ENCODE peak calls at places on chromosomes 13 and 19, in eight cellular contexts. R is HepG2, E is K562, B is Panc1, C is HCT116, M is upper lobe of left lung, O is GM12878, U is GM23338. S is an unnamed sample.

GRCh38 chr19:3722443-3723109 is 14.4 kb downstream of the TJP3 start:
- ATAC-seq in E (peak; percentile 20), M (no peak), U (peak; percentile 69), B (no peak), C (peak; percentile 62), R (no peak), O (no peak), S (no peak)

GRCh38 chr19:41913476-41914190 is 14.6 kb downstream of the ERFL start:
- ATAC-seq in U (peak; percentile 38), O (peak; percentile 20), E (no peak), B (no peak), M (no peak), C (no peak), R (peak; percentile 18), S (no peak)

GRCh38 chr13:48410199-48410598 is 2.7 kb downstream of the LPAR6 start:
- ATAC-seq in B (no peak), O (peak; percentile 10), R (peak; percentile 31), U (no peak), C (no peak), E (no peak), M (no peak), S (no peak)

GRCh38 chr13:57633141-57633949 is 1.8 kb downstream of the PCDH17 start:
- ATAC-seq in M (peak; percentile 68), B (no peak), C (no peak), O (no peak), E (no peak), U (peak; percentile 53), R (no peak), S (peak; percentile 62)

GRCh38 chr19:17138937-17139598 is 63.5 kb downstream of the MYO9B start:
- ATAC-seq in E (no peak), C (no peak), U (no peak), O (no peak), R (peak; percentile 69), M (peak; percentile 73), B (no peak), S (no peak)

GRCh38 chr13:26515721-26516120 is 41.8 kb upstream of the WASF3 start:
- ATAC-seq in B (no peak), C (no peak), R (no peak), U (no peak), E (no peak), M (no peak), O (no peak), S (no peak)

GRCh38 chr13:79659161-79659560 is 178.2 kb downstream of the NDFIP2 start:
- ATAC-seq in R (no peak), B (no peak), O (peak; percentile 22), M (peak; percentile 43), C (no peak), E (no peak), U (peak; percentile 71), S (peak; percentile 71)

GRCh38 chr19:632228-633067 is 889 bp downstream of the POLRMT start:
- ATAC-seq in B (peak; percentile 78), E (peak; percentile 86), U (peak; percentile 67), M (no peak), O (peak; percentile 77), C (peak; percentile 68), R (peak; percentile 85), S (peak; percentile 20)

GRCh38 chr19:23992348-23992747 is 77.7 kb downstream of the ZNF726 start:
- ATAC-seq in E (no peak), O (no peak), C (no peak), B (no peak), U (no peak), M (no peak), R (no peak), S (no peak)

GRCh38 chr19:55486971-55487883 is 1.0 kb upstream of the SSC5D start:
- ATAC-seq in E (peak; percentile 9), C (no peak), O (peak; percentile 17), R (peak; percentile 21), U (no peak), B (peak; percentile 54), M (peak; percentile 65), S (peak; percentile 67)

GRCh38 chr13:41562083-41562482 is 104.7 kb downstream of the RGCC start:
- ATAC-seq in C (no peak), R (no peak), E (no peak), M (no peak), O (no peak), U (no peak), B (no peak), S (no peak)

GRCh38 chr13:114140131-114140908 is 7.9 kb upstream of the RASA3 start:
- ATAC-seq in C (no peak), U (no peak), R (no peak), M (no peak), O (peak; percentile 38), B (peak; percentile 46), E (no peak), S (no peak)

GRCh38 chr13:33761744-33762143 is 56.2 kb upstream of the RFC3 start:
- ATAC-seq in U (peak; percentile 62), M (no peak), R (peak; percentile 92), C (peak; percentile 85), E (peak; percentile 90), B (no peak), O (no peak), S (no peak)

GRCh38 chr13:44508562-44509062 is 67.5 kb downstream of the TSC22D1 start:
- ATAC-seq in B (no peak), O (no peak), U (peak; percentile 74), E (no peak), C (no peak), R (no peak), M (no peak), S (no peak)

GRCh38 chr13:48746816-48747215 is 93.1 kb downstream of the CYSLTR2 start:
- ATAC-seq in C (no peak), U (no peak), B (no peak), M (no peak), O (no peak), R (no peak), E (no peak), S (no peak)

GRCh38 chr13:78679329-78679728 is 20.4 kb upstream of the OBI1 start:
- ATAC-seq in M (no peak), C (no peak), U (no peak), O (no peak), R (no peak), B (no peak), E (no peak), S (no peak)

GRCh38 chr19:3712663-3713531 is 4.7 kb downstream of the TJP3 start:
- ATAC-seq in C (peak; percentile 45), O (no peak), E (peak; percentile 28), M (peak; percentile 70), U (no peak), R (no peak), B (peak; percentile 39), S (no peak)

GRCh38 chr19:28466107-28467045 is 746.6 kb downstream of the UQCRFS1 start:
- ATAC-seq in R (no peak), U (peak; percentile 60), B (no peak), E (peak; percentile 73), C (no peak), M (no peak), O (no peak), S (no peak)

DNA sequence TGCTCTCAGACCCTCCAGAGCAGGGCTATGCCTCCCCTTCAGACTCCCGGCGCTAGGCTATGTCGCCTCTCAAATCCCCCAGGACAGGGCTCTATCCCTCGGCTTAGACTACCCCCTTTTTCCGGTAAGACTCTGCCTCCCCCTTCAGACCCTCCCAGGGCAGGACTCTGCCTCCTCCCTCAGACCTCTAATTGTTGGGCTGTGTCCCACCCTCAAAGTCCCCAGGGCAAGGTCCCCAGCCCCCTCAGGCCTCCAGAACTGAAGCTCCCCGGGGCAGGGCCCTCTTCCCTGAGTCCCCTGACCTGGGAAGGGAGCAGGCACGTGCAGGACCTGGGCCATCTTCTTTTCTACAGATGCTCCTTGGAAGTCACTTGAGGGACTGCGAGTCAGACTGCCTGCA is 3.2 kb downstream of the KANK2 start:
- ATAC-seq in O (no peak), M (no peak), U (no peak), E (no peak), C (no peak), B (no peak), R (no peak), S (no peak)
- H3K4me1 ChIP-seq in O (peaks cover 22% of the 10 kb centered on the region), M (peaks cover 79% of the 10 kb centered on the region), U (peaks cover 8% of the 10 kb centered on the region), E (peaks cover 15% of the 10 kb centered on the region), C (peaks cover 29% of the 10 kb centered on the region), B (peaks cover 22% of the 10 kb centered on the region), R (peaks cover 25% of the 10 kb centered on the region), S (peaks cover 92% of the 10 kb centered on the region)

DNA sequence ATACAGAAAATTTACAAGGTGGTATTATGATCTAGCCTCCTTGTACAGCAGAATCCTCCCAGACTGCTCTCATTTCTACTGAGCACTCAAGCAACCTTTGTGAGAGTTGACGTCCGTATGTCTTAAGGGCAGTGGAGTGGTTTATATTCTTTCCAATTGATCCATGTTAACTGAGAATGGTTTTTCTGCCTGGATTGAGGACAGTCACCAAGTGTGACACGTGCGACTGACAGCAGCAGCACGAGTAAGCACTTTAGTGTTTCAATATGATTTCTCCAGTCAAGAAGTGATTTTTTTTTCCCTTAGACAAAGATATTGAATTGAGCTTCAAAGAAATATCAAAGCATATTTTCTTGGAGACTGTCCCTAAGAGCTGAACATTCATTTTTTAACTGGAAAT is 901.6 kb downstream of the PCDH9 start:
- ATAC-seq in U (no peak), R (no peak), M (no peak), C (no peak), O (no peak), B (no peak), E (no peak), S (no peak)
- TF ChIP-seq POLR2AphosphoS5 in U (no peak), R (no peak), M (no peak), C (no peak), O (no peak), B (no peak), E (no peak), S (no peak)

DNA sequence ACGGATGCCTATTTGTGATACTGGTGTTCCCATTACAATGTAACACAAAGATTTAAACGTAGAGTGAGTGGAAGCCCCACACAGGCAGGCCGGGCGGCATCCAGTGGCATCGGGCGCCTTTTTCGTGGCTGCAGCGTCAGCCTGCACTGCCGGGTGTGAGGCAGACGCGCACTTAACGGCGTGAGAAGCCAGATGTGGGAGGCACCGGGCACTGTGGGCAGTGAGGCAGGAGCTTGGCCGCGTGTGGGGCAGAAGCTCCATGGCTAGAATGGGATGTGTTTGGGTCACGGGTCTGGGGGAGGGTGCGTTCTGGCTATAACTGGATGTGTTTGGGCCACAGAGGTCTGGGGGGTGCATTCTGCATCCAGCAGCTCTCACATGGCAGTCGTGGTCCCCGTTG is 63.1 kb upstream of the F7 start:
- ATAC-seq in U (no peak), R (no peak), O (no peak), B (no peak), C (no peak), E (no peak), M (no peak), S (no peak)
- H3K4me1 ChIP-seq in U (no peaks in the 10 kb centered on the region), R (no peaks in the 10 kb centered on the region), O (no peaks in the 10 kb centered on the region), B (no peaks in the 10 kb centered on the region), C (no peaks in the 10 kb centered on the region), E (no peaks in the 10 kb centered on the region), M (peaks cover 3% of the 10 kb centered on the region), S (no peaks in the 10 kb centered on the region)

DNA sequence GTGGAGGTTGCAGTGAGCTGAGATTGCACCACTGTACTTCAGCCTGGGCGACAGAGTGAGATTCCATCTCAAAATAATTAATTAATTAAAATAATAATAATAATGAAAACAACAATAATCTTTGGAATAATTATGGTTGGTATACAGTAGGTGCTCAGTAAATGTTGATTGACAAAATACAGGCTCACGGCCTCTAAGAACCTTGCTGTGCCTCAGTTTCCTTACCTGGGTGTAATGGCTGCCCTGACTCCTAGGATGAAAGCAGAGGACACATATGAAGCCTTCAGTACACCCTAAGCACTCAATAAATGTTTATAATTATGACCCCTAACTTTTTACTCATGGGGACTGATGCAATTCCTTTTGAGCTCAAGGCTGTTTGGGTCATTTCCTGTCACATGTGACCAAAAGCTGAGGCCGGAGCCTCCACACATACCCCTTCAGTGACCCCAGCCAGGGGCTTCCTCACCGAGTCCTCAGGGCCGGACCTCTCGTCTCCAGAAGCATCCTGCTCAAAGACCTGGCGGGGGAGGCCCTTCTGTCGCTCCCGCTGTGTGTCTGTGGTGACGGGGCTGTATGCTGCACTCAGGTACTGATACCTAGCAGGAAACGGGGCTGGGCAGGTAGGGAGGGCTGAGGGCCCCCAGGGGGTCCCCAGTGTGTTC is 10.5 kb downstream of the DOCK6 start:
- ATAC-seq in U (no peak), B (no peak), O (no peak), M (no peak), C (no peak), R (no peak), E (no peak), S (no peak)
- TF ChIP-seq POLR2AphosphoS5 in U (no peak), B (no peak), O (no peak), M (no peak), C (no peak), R (no peak), E (no peak), S (no peak)